ENCODE peak calls at places on chromosome 7, in four cellular contexts. One of them, this sample, is unnamed.

GRCh38 chr7:28573059-28573553 is 160.8 kb downstream of the CREB5 start:
- DNase-seq in T-helper 2 cell treated with Interferon-gamma antibody and Interleukin-4, amounts not matched to agents 5 μg/mL and 100 μg/mL, for 36 hours: no peak
- DNase-seq in stimulated activated CD8-positive, alpha-beta memory T cell treated with anti-CD3 and anti-CD28 coated beads, Interleukin-15, amount 100 ng/mL, for 1 hour: no peak
- DNase-seq in naive thymus-derived CD8-positive, alpha-beta T cell: no peak
- DNase-seq in this sample: peak; percentile 53

GRCh38 chr7:27739301-27739913 is 555 bp upstream of the TAX1BP1 start:
- DNase-seq in naive thymus-derived CD8-positive, alpha-beta T cell: no peak
- DNase-seq in stimulated activated CD8-positive, alpha-beta memory T cell treated with anti-CD3 and anti-CD28 coated beads, Interleukin-15, amount 100 ng/mL, for 1 hour: no peak
- DNase-seq in T-helper 2 cell treated with Interferon-gamma antibody and Interleukin-4, amounts not matched to agents 5 μg/mL and 100 μg/mL, for 36 hours: no peak
- DNase-seq in this sample: no peak

GRCh38 chr7:91082854-91083495 is 181.3 kb upstream of the FZD1 start:
- DNase-seq in T-helper 2 cell treated with Interferon-gamma antibody and Interleukin-4, amounts not matched to agents 5 μg/mL and 100 μg/mL, for 36 hours: no peak
- DNase-seq in stimulated activated CD8-positive, alpha-beta memory T cell treated with anti-CD3 and anti-CD28 coated beads, Interleukin-15, amount 100 ng/mL, for 1 hour: no peak
- DNase-seq in naive thymus-derived CD8-positive, alpha-beta T cell: no peak
- DNase-seq in this sample: no peak

GRCh38 chr7:41268874-41269273 is 434.0 kb downstream of the INHBA start:
- DNase-seq in naive thymus-derived CD8-positive, alpha-beta T cell: no peak
- DNase-seq in T-helper 2 cell treated with Interferon-gamma antibody and Interleukin-4, amounts not matched to agents 5 μg/mL and 100 μg/mL, for 36 hours: no peak
- DNase-seq in stimulated activated CD8-positive, alpha-beta memory T cell treated with anti-CD3 and anti-CD28 coated beads, Interleukin-15, amount 100 ng/mL, for 1 hour: no peak
- DNase-seq in this sample: no peak

GRCh38 chr7:134724606-134725005 is 54.8 kb upstream of the CALD1 start:
- DNase-seq in stimulated activated CD8-positive, alpha-beta memory T cell treated with anti-CD3 and anti-CD28 coated beads, Interleukin-15, amount 100 ng/mL, for 1 hour: no peak
- DNase-seq in T-helper 2 cell treated with Interferon-gamma antibody and Interleukin-4, amounts not matched to agents 5 μg/mL and 100 μg/mL, for 36 hours: no peak
- DNase-seq in naive thymus-derived CD8-positive, alpha-beta T cell: no peak
- DNase-seq in this sample: no peak

GRCh38 chr7:94295805-94296204 is 98.9 kb upstream of the COL1A2 start:
- DNase-seq in T-helper 2 cell treated with Interferon-gamma antibody and Interleukin-4, amounts not matched to agents 5 μg/mL and 100 μg/mL, for 36 hours: no peak
- DNase-seq in naive thymus-derived CD8-positive, alpha-beta T cell: no peak
- DNase-seq in stimulated activated CD8-positive, alpha-beta memory T cell treated with anti-CD3 and anti-CD28 coated beads, Interleukin-15, amount 100 ng/mL, for 1 hour: no peak
- DNase-seq in this sample: no peak

GRCh38 chr7:129952164-129952652 is 552 bp downstream of the UBE2H start:
- DNase-seq in T-helper 2 cell treated with Interferon-gamma antibody and Interleukin-4, amounts not matched to agents 5 μg/mL and 100 μg/mL, for 36 hours: no peak
- DNase-seq in stimulated activated CD8-positive, alpha-beta memory T cell treated with anti-CD3 and anti-CD28 coated beads, Interleukin-15, amount 100 ng/mL, for 1 hour: no peak
- DNase-seq in naive thymus-derived CD8-positive, alpha-beta T cell: peak; percentile 63
- DNase-seq in this sample: peak; percentile 63

GRCh38 chr7:4216016-4216415 is 466.1 kb upstream of the FOXK1 start:
- DNase-seq in T-helper 2 cell treated with Interferon-gamma antibody and Interleukin-4, amounts not matched to agents 5 μg/mL and 100 μg/mL, for 36 hours: no peak
- DNase-seq in naive thymus-derived CD8-positive, alpha-beta T cell: no peak
- DNase-seq in stimulated activated CD8-positive, alpha-beta memory T cell treated with anti-CD3 and anti-CD28 coated beads, Interleukin-15, amount 100 ng/mL, for 1 hour: no peak
- DNase-seq in this sample: no peak

GRCh38 chr7:99387912-99388311 is 13.4 kb downstream of the ARPC1B start:
- DNase-seq in stimulated activated CD8-positive, alpha-beta memory T cell treated with anti-CD3 and anti-CD28 coated beads, Interleukin-15, amount 100 ng/mL, for 1 hour: no peak
- DNase-seq in T-helper 2 cell treated with Interferon-gamma antibody and Interleukin-4, amounts not matched to agents 5 μg/mL and 100 μg/mL, for 36 hours: no peak
- DNase-seq in naive thymus-derived CD8-positive, alpha-beta T cell: no peak
- DNase-seq in this sample: no peak

GRCh38 chr7:80273327-80273726 is 138.7 kb downstream of the GNAI1 start:
- DNase-seq in T-helper 2 cell treated with Interferon-gamma antibody and Interleukin-4, amounts not matched to agents 5 μg/mL and 100 μg/mL, for 36 hours: no peak
- DNase-seq in naive thymus-derived CD8-positive, alpha-beta T cell: no peak
- DNase-seq in stimulated activated CD8-positive, alpha-beta memory T cell treated with anti-CD3 and anti-CD28 coated beads, Interleukin-15, amount 100 ng/mL, for 1 hour: no peak
- DNase-seq in this sample: no peak

GRCh38 chr7:65951837-65952578 is 30.0 kb downstream of the GUSB start:
- DNase-seq in T-helper 2 cell treated with Interferon-gamma antibody and Interleukin-4, amounts not matched to agents 5 μg/mL and 100 μg/mL, for 36 hours: no peak
- DNase-seq in naive thymus-derived CD8-positive, alpha-beta T cell: no peak
- DNase-seq in stimulated activated CD8-positive, alpha-beta memory T cell treated with anti-CD3 and anti-CD28 coated beads, Interleukin-15, amount 100 ng/mL, for 1 hour: no peak
- DNase-seq in this sample: no peak

GRCh38 chr7:28037220-28038010 is 143.2 kb downstream of the JAZF1 start:
- DNase-seq in T-helper 2 cell treated with Interferon-gamma antibody and Interleukin-4, amounts not matched to agents 5 μg/mL and 100 μg/mL, for 36 hours: peak; percentile 37
- DNase-seq in stimulated activated CD8-positive, alpha-beta memory T cell treated with anti-CD3 and anti-CD28 coated beads, Interleukin-15, amount 100 ng/mL, for 1 hour: no peak
- DNase-seq in naive thymus-derived CD8-positive, alpha-beta T cell: no peak
- DNase-seq in this sample: no peak

GRCh38 chr7:44077061-44077460 is 5.3 kb downstream of the POLM start:
- DNase-seq in stimulated activated CD8-positive, alpha-beta memory T cell treated with anti-CD3 and anti-CD28 coated beads, Interleukin-15, amount 100 ng/mL, for 1 hour: no peak
- DNase-seq in T-helper 2 cell treated with Interferon-gamma antibody and Interleukin-4, amounts not matched to agents 5 μg/mL and 100 μg/mL, for 36 hours: no peak
- DNase-seq in naive thymus-derived CD8-positive, alpha-beta T cell: peak; percentile 52
- DNase-seq in this sample: no peak

GRCh38 chr7:135773451-135773850 is 24.8 kb upstream of the FAM180A start:
- DNase-seq in stimulated activated CD8-positive, alpha-beta memory T cell treated with anti-CD3 and anti-CD28 coated beads, Interleukin-15, amount 100 ng/mL, for 1 hour: no peak
- DNase-seq in naive thymus-derived CD8-positive, alpha-beta T cell: no peak
- DNase-seq in T-helper 2 cell treated with Interferon-gamma antibody and Interleukin-4, amounts not matched to agents 5 μg/mL and 100 μg/mL, for 36 hours: no peak
- DNase-seq in this sample: no peak

GRCh38 chr7:82204694-82205093 is 238.9 kb downstream of the CACNA2D1 start:
- DNase-seq in stimulated activated CD8-positive, alpha-beta memory T cell treated with anti-CD3 and anti-CD28 coated beads, Interleukin-15, amount 100 ng/mL, for 1 hour: no peak
- DNase-seq in naive thymus-derived CD8-positive, alpha-beta T cell: no peak
- DNase-seq in T-helper 2 cell treated with Interferon-gamma antibody and Interleukin-4, amounts not matched to agents 5 μg/mL and 100 μg/mL, for 36 hours: no peak
- DNase-seq in this sample: no peak

GRCh38 chr7:30173058-30173897 is 38.5 kb downstream of the MTURN start:
- DNase-seq in stimulated activated CD8-positive, alpha-beta memory T cell treated with anti-CD3 and anti-CD28 coated beads, Interleukin-15, amount 100 ng/mL, for 1 hour: no peak
- DNase-seq in naive thymus-derived CD8-positive, alpha-beta T cell: no peak
- DNase-seq in T-helper 2 cell treated with Interferon-gamma antibody and Interleukin-4, amounts not matched to agents 5 μg/mL and 100 μg/mL, for 36 hours: no peak
- DNase-seq in this sample: peak; percentile 77